ENCODE peak calls at places on chromosomes 5 and 9, in five cellular contexts. P is heart left ventricle, C is upper lobe of right lung, J is kidney, T is tibial artery. D is an unnamed sample. For H3K4me1, the result is how much of the 10 kb centered on the place peaks cover.

GRCh38 chr5:76831108-76831447 is 12.2 kb downstream of the F2RL1 start:
- DNase-seq in T (no peak), P (no peak), C (no peak), J (no peak), D (no peak)

GRCh38 chr9:12695474-12695873 is 2.3 kb downstream of the TYRP1 start:
- DNase-seq in P (peak), T (peak), J (no peak), C (no peak), D (peak)

GRCh38 chr5:173823721-173824567 is 64.2 kb upstream of the CPEB4 start:
- DNase-seq in J (no peak), P (no peak), T (peak), C (no peak), D (no peak)

GRCh38 chr5:171647900-171648253 is 137.7 kb upstream of the SMIM23 start:
- DNase-seq in P (no peak), C (no peak), T (no peak), J (no peak), D (no peak)

GRCh38 chr9:101527066-101527465 is 6.6 kb upstream of the RNF20 start:
- DNase-seq in J (no peak), T (no peak), C (no peak), P (no peak), D (no peak)

GRCh38 chr9:135748676-135749075 is 46.7 kb downstream of the KCNT1 start:
- DNase-seq in P (no peak), J (no peak), C (no peak), T (no peak), D (no peak)

GRCh38 chr5:31581498-31582099 is 49.5 kb downstream of the C5orf22 start:
- DNase-seq in J (no peak), P (no peak), C (no peak), T (no peak), D (no peak)

GRCh38 chr9:96140401-96141180 is 161.4 kb downstream of the HSD17B3 start:
- DNase-seq in J (no peak), C (no peak), P (no peak), T (no peak), D (no peak)

GRCh38 chr5:38189031-38189632 is 69.2 kb upstream of the EGFLAM start:
- DNase-seq in J (no peak), T (no peak), P (no peak), C (no peak), D (no peak)

GRCh38 chr9:130912932-130913598 is 16.5 kb upstream of the QRFP start:
- DNase-seq in P (no peak), T (peak), C (no peak), J (peak), D (no peak)

GRCh38 chr5:168530751-168531150 is 1.6 kb downstream of the FBLL1 start:
- DNase-seq in C (no peak), P (no peak), T (no peak), J (no peak), D (no peak)

GRCh38 chr5:73668422-73669116 is 42.6 kb downstream of the ARHGEF28 start:
- DNase-seq in T (no peak), P (no peak), J (no peak), C (no peak), D (no peak)

DNA sequence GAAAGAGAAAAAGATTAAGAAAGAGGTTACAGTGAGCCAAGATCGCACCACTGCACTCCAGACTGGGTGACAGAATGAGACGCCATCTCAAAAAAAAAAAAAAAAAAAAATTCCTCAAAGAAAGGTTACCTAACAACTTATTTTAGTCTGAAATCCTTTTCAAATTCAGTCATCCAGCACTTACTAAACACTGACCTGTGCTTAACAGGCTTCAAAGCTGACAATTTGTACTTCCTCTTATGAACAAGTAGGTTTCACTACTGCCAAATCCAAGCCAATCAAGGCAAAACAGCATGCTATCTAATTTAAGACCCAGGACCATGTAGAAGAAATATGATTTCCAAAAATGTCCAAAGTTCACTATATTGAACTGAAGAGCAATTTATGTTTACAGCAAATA is 13.6 kb downstream of the PWWP2A start:
- DNase-seq in C (no peak), T (no peak), J (no peak), P (no peak), D (no peak)
- H3K4me3 ChIP-seq in C (no peak), T (no peak), J (no peak), P (no peak), D (no peak)

GRCh38 chr5:112709416-112709815 is 28.3 kb upstream of the APC start:
- DNase-seq in C (no peak), T (no peak), J (no peak), P (no peak), D (no peak)

GRCh38 chr5:112711436-112711835 is 26.2 kb upstream of the APC start:
- DNase-seq in T (no peak), C (no peak), P (no peak), J (no peak), D (no peak)

GRCh38 chr5:112707187-112708179 is 30.2 kb upstream of the APC start:
- DNase-seq in J (peak), T (peak), C (peak), P (peak), D (peak)

GRCh38 chr5:112706446-112707016 is 31.2 kb upstream of the APC start:
- DNase-seq in C (no peak), P (no peak), J (no peak), T (no peak), D (no peak)

GRCh38 chr5:112710896-112711295 is 26.8 kb upstream of the APC start:
- DNase-seq in J (no peak), C (no peak), P (no peak), T (no peak), D (no peak)
- H3K4me1 ChIP-seq in J (under half), C (under half), P (under half), T (half or more), D (half or more)

DNA sequence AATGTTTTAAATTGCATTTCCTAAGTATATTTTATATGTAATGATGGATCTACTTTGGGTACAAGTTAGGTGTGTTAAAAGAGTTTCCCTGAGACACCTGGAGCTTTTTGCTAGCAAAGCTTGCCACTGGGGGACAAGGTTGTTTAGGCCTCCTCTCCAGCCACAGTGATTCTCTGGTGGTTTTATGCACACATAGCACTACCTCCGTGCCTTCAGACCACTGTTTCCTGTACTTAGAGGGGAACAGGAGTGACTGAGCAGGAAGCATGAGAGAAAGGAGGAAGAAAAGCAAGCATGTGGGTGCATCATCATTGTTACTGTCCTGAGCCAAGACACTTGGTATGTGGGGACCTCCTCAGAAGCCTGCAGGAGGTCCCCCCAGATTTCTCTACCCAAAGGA is 272.1 kb downstream of the RASEF start:
- DNase-seq in C (no peak), P (no peak), T (no peak), J (no peak), D (no peak)
- H3K4me3 ChIP-seq in C (no peak), P (no peak), T (no peak), J (no peak), D (no peak)

DNA sequence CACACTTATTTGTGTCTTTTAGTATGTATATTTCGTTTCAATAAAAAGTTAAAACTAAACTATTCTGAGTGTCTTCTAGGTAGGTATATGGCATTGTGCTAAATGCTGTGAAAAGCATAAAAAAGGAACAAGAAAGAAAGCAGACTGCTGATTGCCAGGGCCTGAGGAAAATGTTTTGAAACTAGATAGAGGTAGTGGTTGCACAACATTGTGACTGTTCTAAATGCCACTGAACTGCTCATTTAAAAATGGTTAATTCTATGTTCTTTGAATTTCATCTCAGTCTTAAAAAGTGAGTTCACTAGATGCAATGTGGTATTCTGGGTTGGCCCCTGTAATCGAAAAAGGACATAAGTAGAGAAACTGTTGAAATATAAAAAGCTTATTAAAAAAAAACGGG is 2.6 kb upstream of the ALAD start:
- DNase-seq in P (no peak), T (no peak), J (no peak), C (no peak), D (no peak)
- H3K4me1 ChIP-seq in P (under half), T (under half), J (under half), C (under half), D (under half)

GRCh38 chr9:114371343-114371985 is 16.3 kb downstream of the AKNA start:
- DNase-seq in T (no peak), P (no peak), J (peak), C (no peak), D (no peak)

GRCh38 chr9:114372971-114373591 is 14.7 kb downstream of the AKNA start:
- DNase-seq in J (peak), P (peak), T (peak), C (peak), D (peak)

GRCh38 chr9:114370985-114371335 is 16.8 kb downstream of the AKNA start:
- DNase-seq in P (no peak), C (peak), T (no peak), J (peak), D (no peak)

GRCh38 chr9:114370251-114370984 is 17.4 kb downstream of the AKNA start:
- DNase-seq in J (peak), C (peak), P (no peak), T (no peak), D (no peak)

DNA sequence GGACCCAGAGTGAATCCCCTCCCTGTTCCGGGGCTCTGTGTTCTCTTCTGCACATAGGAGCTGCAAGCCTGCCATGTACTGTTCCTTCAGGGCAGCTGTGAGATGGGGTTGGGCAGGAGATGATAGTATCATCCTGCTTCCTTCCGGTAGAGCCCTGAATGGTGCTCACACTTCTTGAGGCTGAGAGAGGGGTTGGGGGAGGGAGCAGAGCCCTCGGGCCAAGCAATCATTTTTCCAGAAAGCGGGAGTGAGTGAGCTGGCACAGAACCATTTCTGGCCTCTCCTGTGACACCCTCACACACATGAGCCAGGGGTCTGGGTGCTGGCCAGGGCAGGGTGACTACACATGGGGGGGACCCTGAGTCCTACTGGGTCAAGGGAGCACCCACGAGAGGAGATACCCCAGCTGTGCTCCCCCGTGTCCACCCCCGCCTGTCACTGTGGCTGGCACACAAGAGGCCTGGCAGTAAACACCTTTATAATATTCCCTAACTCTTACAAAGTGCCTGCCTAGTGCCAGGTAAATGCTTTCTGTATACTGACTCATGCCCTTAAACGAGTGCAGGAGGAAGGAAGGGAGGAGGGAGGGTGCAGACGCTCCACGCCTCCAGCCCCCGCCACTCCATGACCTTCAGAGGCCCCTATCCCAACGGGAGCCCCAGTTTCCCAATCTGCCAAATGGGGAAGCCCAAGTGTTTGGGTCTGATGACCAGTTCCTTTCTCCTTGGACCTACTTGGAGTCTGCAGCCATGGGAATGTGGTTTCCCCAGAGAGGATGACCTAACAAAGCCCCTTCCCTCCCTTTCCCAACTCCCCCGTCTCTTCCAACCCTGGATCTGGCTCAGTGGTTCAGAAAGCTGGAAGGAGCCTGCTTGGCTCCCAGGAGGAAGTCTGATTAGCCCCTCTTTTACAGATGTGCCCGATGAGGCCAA is 15.5 kb downstream of the AKNA start:
- DNase-seq in T (no peak), J (peak), P (no peak), C (peak), D (no peak)
- H3K4me3 ChIP-seq in T (no peak), J (no peak), P (no peak), C (no peak), D (no peak)

DNA sequence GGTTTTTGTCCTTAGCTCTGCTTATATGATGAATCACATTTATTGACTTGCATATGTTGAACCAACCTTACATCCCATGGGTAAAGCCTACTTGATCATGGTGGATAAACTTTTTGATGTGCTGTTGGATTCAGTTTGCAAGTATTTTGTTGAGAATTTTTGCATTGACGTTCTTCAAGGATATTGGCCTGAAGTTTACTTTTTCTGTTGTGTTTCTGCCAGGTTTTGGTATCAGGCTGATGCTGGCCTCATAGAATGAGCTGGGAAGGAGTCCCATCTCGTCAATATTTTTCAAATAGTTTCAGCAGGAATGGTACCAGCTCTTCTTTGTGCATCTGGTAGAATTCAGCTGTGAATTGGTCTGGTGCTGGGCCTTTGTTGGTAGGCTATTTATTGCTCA is 49.7 kb downstream of the YIPF5 start:
- DNase-seq in P (no peak), T (no peak), C (no peak), J (no peak), D (no peak)
- H3K4me1 ChIP-seq in P (under half), T (under half), C (under half), J (under half), D (under half)